ENCODE peak calls at places on chromosome 21, in seven cellular contexts. G is neural progenitor cell, X is ovary, B is hepatocyte, E is mesenchymal stem cell, Y is GM23338, C is GM23248. V is an unnamed sample.

GRCh38 chr21:16541366-16541765 is 811.6 kb downstream of the USP25 start:
- DNase-seq in G (no peak), X (no peak), B (no peak), E (no peak), Y (no peak), C (no peak), V (no peak)

GRCh38 chr21:30306821-30307330 is 13.2 kb downstream of the KRTAP26-1 start:
- DNase-seq in G (no peak), X (no peak), B (no peak), E (no peak), Y (no peak), C (no peak), V (no peak)

GRCh38 chr21:31099122-31099521 is 60.8 kb upstream of the KRTAP19-8 start:
- DNase-seq in G (no peak), X (no peak), B (no peak), E (no peak), Y (no peak), C (no peak), V (no peak)

GRCh38 chr21:35635261-35635660 is 425.1 kb downstream of the SETD4 start:
- DNase-seq in G (no peak), X (no peak), B (no peak), E (peak; percentile 43), Y (no peak), C (peak; percentile 92), V (no peak)

GRCh38 chr21:34792504-34793089 is 123.8 kb downstream of the CLIC6 start:
- DNase-seq in G (no peak), X (no peak), B (no peak), E (no peak), Y (no peak), C (no peak), V (no peak)

GRCh38 chr21:39153373-39153772 is 29.9 kb downstream of the PSMG1 start:
- DNase-seq in G (peak; percentile 43), X (no peak), B (no peak), E (no peak), Y (peak; percentile 51), C (peak; percentile 40), V (peak; percentile 61)

GRCh38 chr21:25283720-25284119 is 323.6 kb downstream of the MRPL39 start:
- DNase-seq in G (peak; percentile 63), X (no peak), B (peak; percentile 54), E (no peak), Y (peak; percentile 84), C (peak; percentile 68), V (peak; percentile 1)

GRCh38 chr21:25997788-25998611 is 172.6 kb downstream of the APP start:
- DNase-seq in G (peak; percentile 88), X (no peak), B (peak; percentile 22), E (no peak), Y (peak; percentile 97), C (no peak), V (peak; percentile 43)

GRCh38 chr21:14981246-14981645 is 83.6 kb downstream of the NRIP1 start:
- DNase-seq in G (no peak), X (no peak), B (no peak), E (no peak), Y (no peak), C (no peak), V (no peak)

GRCh38 chr21:38953516-38953915 is 147.8 kb downstream of the ETS2 start:
- DNase-seq in G (no peak), X (no peak), B (no peak), E (no peak), Y (no peak), C (no peak), V (no peak)

GRCh38 chr21:15367061-15367626 is 302.3 kb upstream of the NRIP1 start:
- DNase-seq in G (peak; percentile 66), X (no peak), B (no peak), E (no peak), Y (peak; percentile 73), C (peak; percentile 7), V (no peak)

GRCh38 chr21:25689226-25689625 is 45.5 kb downstream of the ATP5PF start:
- DNase-seq in G (no peak), X (no peak), B (no peak), E (no peak), Y (no peak), C (peak; percentile 70), V (no peak)

GRCh38 chr21:40373760-40374159 is 473.2 kb downstream of the DSCAM start:
- DNase-seq in G (no peak), X (no peak), B (no peak), E (no peak), Y (no peak), C (no peak), V (no peak)

GRCh38 chr21:23471877-23472276 is 2135.4 kb downstream of the MRPL39 start:
- DNase-seq in G (no peak), X (no peak), B (no peak), E (no peak), Y (no peak), C (no peak), V (no peak)

GRCh38 chr21:31293986-31294385 is 50.1 kb downstream of the TIAM1 start:
- DNase-seq in G (no peak), X (no peak), B (peak; percentile 40), E (peak; percentile 81), Y (no peak), C (peak; percentile 92), V (no peak)

GRCh38 chr21:18991846-18992245 is 588.3 kb upstream of the TMPRSS15 start:
- DNase-seq in G (no peak), X (no peak), B (no peak), E (no peak), Y (no peak), C (no peak), V (no peak)

GRCh38 chr21:14306143-14306907 is 76.6 kb downstream of the HSPA13 start:
- DNase-seq in G (no peak), X (no peak), B (no peak), E (no peak), Y (no peak), C (peak; percentile 34), V (no peak)

GRCh38 chr21:23858878-23859277 is 1748.4 kb downstream of the MRPL39 start:
- DNase-seq in G (no peak), X (no peak), B (no peak), E (no peak), Y (no peak), C (no peak), V (no peak)

GRCh38 chr21:34592120-34592561 is 22.8 kb downstream of the RCAN1 start:
- DNase-seq in G (no peak), X (no peak), B (peak; percentile 73), E (peak; percentile 66), Y (no peak), C (peak; percentile 47), V (no peak)

GRCh38 chr21:14952916-14953315 is 111.9 kb downstream of the NRIP1 start:
- DNase-seq in G (no peak), X (no peak), B (no peak), E (no peak), Y (no peak), C (no peak), V (no peak)

GRCh38 chr21:27505516-27505915 is 538.6 kb upstream of the ADAMTS5 start:
- DNase-seq in G (no peak), X (no peak), B (no peak), E (no peak), Y (no peak), C (peak; percentile 62), V (no peak)

GRCh38 chr21:14448784-14449183 is 65.8 kb upstream of the HSPA13 start:
- DNase-seq in G (no peak), X (no peak), B (no peak), E (no peak), Y (no peak), C (no peak), V (no peak)

GRCh38 chr21:38544681-38545080 is 46.4 kb upstream of the ERG start:
- DNase-seq in G (no peak), X (no peak), B (peak; percentile 40), E (peak; percentile 44), Y (no peak), C (peak; percentile 91), V (no peak)

GRCh38 chr21:20404915-20405314 is 593.3 kb upstream of the NCAM2 start:
- DNase-seq in G (peak; percentile 8), X (no peak), B (no peak), E (no peak), Y (peak; percentile 14), C (no peak), V (peak; percentile 2)

GRCh38 chr21:25639167-25639921 is at the start of gene JAM2:
- DNase-seq in G (peak; percentile 75), X (peak; percentile 71), B (peak; percentile 52), E (peak; percentile 35), Y (peak; percentile 75), C (peak; percentile 55), V (peak; percentile 88)

GRCh38 chr21:16070207-16070651 is 340.4 kb downstream of the USP25 start:
- DNase-seq in G (no peak), X (no peak), B (no peak), E (no peak), Y (no peak), C (peak; percentile 55), V (no peak)

GRCh38 chr21:16588433-16588860 is 858.7 kb downstream of the USP25 start:
- DNase-seq in G (peak; percentile 75), X (peak; percentile 77), B (peak; percentile 87), E (peak; percentile 73), Y (peak; percentile 71), C (peak; percentile 96), V (peak; percentile 46)

GRCh38 chr21:42858957-42859890 is 20.1 kb downstream of the WDR4 start:
- DNase-seq in G (no peak), X (no peak), B (no peak), E (no peak), Y (no peak), C (no peak), V (peak; percentile 20)
- H3K36me3 ChIP-seq in G (no peaks in the 10 kb centered on the region), X (no peaks in the 10 kb centered on the region), B (no peaks in the 10 kb centered on the region), E (peaks cover 82% of the 10 kb centered on the region), Y (peaks cover 49% of the 10 kb centered on the region), C (peaks cover 17% of the 10 kb centered on the region), V (peaks cover 52% of the 10 kb centered on the region)

GRCh38 chr21:41825216-41825615 is 53.9 kb downstream of the PRDM15 start:
- DNase-seq in G (no peak), X (no peak), B (no peak), E (no peak), Y (no peak), C (no peak), V (no peak)
- H3K36me3 ChIP-seq in G (no peaks in the 10 kb centered on the region), X (no peaks in the 10 kb centered on the region), B (no peaks in the 10 kb centered on the region), E (peaks cover 45% of the 10 kb centered on the region), Y (no peaks in the 10 kb centered on the region), C (no peaks in the 10 kb centered on the region), V (no peaks in the 10 kb centered on the region)

DNA sequence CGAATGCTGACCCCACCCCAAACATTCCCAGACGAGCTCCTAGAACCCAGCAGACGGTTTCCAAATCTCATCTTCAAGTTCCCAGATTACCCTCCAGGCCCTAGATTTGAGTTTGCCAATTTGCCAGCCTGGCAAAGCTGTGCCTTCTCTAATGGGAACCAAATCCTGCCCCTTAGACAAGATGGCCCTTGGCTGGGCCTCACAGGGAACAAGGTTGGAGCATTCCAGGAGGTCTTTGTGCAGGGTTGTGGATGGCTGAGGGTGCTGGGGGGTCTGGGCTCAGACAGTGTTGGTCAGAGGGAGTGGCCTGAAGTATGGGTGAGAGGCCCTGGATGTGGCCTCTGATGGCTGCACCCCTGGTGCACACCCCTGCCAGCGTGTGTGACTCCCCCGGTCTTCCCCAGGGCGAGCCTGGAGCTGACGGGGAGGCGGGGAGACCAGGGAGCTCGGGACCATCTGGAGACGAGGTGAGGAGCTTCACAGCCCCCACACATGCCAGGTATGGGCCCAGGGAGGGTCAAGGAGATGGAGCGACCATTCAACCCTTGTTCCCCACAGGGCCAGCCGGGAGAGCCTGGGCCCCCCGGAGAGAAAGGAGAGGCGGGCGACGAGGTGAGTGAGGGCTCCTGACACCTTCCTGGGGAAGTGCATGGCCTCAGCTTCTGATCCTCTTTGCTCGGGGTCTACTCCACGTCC is 10.2 kb downstream of the COL6A1 start:
- DNase-seq in G (no peak), X (no peak), B (no peak), E (no peak), Y (no peak), C (peak; percentile 16), V (peak; percentile 59)
- H3K36me3 ChIP-seq in G (no peaks in the 10 kb centered on the region), X (no peaks in the 10 kb centered on the region), B (no peaks in the 10 kb centered on the region), E (peaks cover 88% of the 10 kb centered on the region), Y (no peaks in the 10 kb centered on the region), C (peaks cover 33% of the 10 kb centered on the region), V (peaks cover 2% of the 10 kb centered on the region)

GRCh38 chr21:32325706-32326105 is 27.1 kb downstream of the MRAP start:
- DNase-seq in G (no peak), X (no peak), B (no peak), E (no peak), Y (no peak), C (no peak), V (no peak)
- H3K36me3 ChIP-seq in G (peaks cover 3% of the 10 kb centered on the region), X (no peaks in the 10 kb centered on the region), B (no peaks in the 10 kb centered on the region), E (peaks cover 73% of the 10 kb centered on the region), Y (peaks cover 74% of the 10 kb centered on the region), C (peaks cover 54% of the 10 kb centered on the region), V (peaks cover 32% of the 10 kb centered on the region)

V was measured in H7.